ENCODE peak calls at places on chromosomes 1 and 21, in six cellular contexts. X is ovary, E is esophagus squamous epithelium, M is prostate gland, Z is uterus, G is lung. U is an unnamed sample. For H3K36me3, the result is how much of the 10 kb centered on the place peaks cover.

GRCh38 chr21:32717851-32718316 is 9.9 kb downstream of the SYNJ1 start:
- DNase-seq in G (no peak), E (no peak), Z (no peak), M (no peak), X (no peak), U (no peak)

GRCh38 chr1:116374340-116375164 is 1.5 kb downstream of the ATP1A1 start:
- DNase-seq in M (peak), E (no peak), Z (no peak), G (no peak), X (no peak), U (no peak)

GRCh38 chr1:211174375-211174774 is 40.4 kb upstream of the KCNH1 start:
- DNase-seq in X (no peak), G (no peak), M (no peak), Z (no peak), E (no peak), U (no peak)

GRCh38 chr1:28313710-28314510 is 14.9 kb upstream of the MED18 start:
- DNase-seq in M (no peak), Z (no peak), X (no peak), G (peak), E (no peak), U (peak)

GRCh38 chr1:53249706-53250105 is 11.4 kb upstream of the MAGOH start:
- DNase-seq in G (no peak), X (no peak), M (no peak), E (no peak), Z (no peak), U (no peak)

GRCh38 chr1:43284065-43284464 is 1.3 kb downstream of the C1orf210 start:
- DNase-seq in X (no peak), M (no peak), Z (no peak), E (no peak), G (no peak), U (no peak)

GRCh38 chr1:215607412-215607811 is 40.3 kb downstream of the KCTD3 start:
- DNase-seq in G (no peak), E (no peak), Z (no peak), M (no peak), X (no peak), U (no peak)

GRCh38 chr1:3440282-3440681 is 14.2 kb upstream of the ARHGEF16 start:
- DNase-seq in M (no peak), E (no peak), Z (no peak), G (no peak), X (no peak), U (no peak)

GRCh38 chr1:15311886-15312285 is 64.9 kb downstream of the FHAD1 start:
- DNase-seq in E (no peak), M (no peak), Z (no peak), X (no peak), G (no peak), U (peak)

GRCh38 chr1:94336991-94337390 is 81.2 kb upstream of the ABCD3 start:
- DNase-seq in G (no peak), X (no peak), M (no peak), E (no peak), Z (no peak), U (no peak)

GRCh38 chr1:39047374-39048229 is 21.5 kb downstream of the NDUFS5 start:
- DNase-seq in E (no peak), X (no peak), M (no peak), Z (peak), G (peak), U (peak)

GRCh38 chr21:31132574-31133242 is 94.4 kb upstream of the KRTAP19-8 start:
- DNase-seq in Z (no peak), E (no peak), G (no peak), M (no peak), X (no peak), U (peak)

GRCh38 chr1:227225715-227226346 is 92.5 kb downstream of the CDC42BPA start:
- DNase-seq in G (no peak), X (no peak), Z (no peak), M (no peak), E (no peak), U (peak)

GRCh38 chr1:186212574-186213224 is 162.4 kb downstream of the TPR start:
- DNase-seq in G (peak), X (no peak), M (peak), Z (no peak), E (no peak), U (peak)

GRCh38 chr21:34889287-34889536 is 159.9 kb downstream of the RUNX1 start:
- DNase-seq in X (peak), Z (peak), M (peak), E (no peak), G (peak), U (peak)

GRCh38 chr1:225811622-225812487 is 1.9 kb downstream of the EPHX1 start:
- DNase-seq in M (no peak), G (no peak), X (peak), E (no peak), Z (no peak), U (no peak)

GRCh38 chr1:3292051-3292722 is 162.3 kb upstream of the ARHGEF16 start:
- DNase-seq in M (no peak), E (no peak), X (no peak), Z (no peak), G (peak), U (no peak)

GRCh38 chr1:205714190-205714905 is 34.0 kb upstream of the SLC45A3 start:
- DNase-seq in Z (no peak), E (no peak), X (no peak), G (no peak), M (peak), U (no peak)

GRCh38 chr1:33459766-33460543 is 12.5 kb upstream of the ZSCAN20 start:
- DNase-seq in X (no peak), M (no peak), Z (no peak), G (no peak), E (no peak), U (peak)

GRCh38 chr1:54996869-54997710 is 1.6 kb upstream of the BSND start:
- DNase-seq in M (no peak), Z (no peak), G (no peak), E (no peak), X (no peak), U (no peak)

GRCh38 chr21:31254131-31254530 is 89.9 kb downstream of the TIAM1 start:
- DNase-seq in G (no peak), E (no peak), Z (no peak), X (no peak), M (no peak), U (no peak)

GRCh38 chr1:194233069-194233468 is 1046.7 kb upstream of the B3GALT2 start:
- DNase-seq in E (no peak), Z (no peak), X (no peak), M (no peak), G (no peak), U (peak)

GRCh38 chr1:116404699-116405098 is 31.7 kb downstream of the ATP1A1 start:
- DNase-seq in Z (no peak), M (no peak), X (no peak), E (no peak), G (no peak), U (no peak)

GRCh38 chr1:230083746-230084407 is 16.8 kb downstream of the GALNT2 start:
- DNase-seq in X (no peak), G (no peak), Z (no peak), E (no peak), M (no peak), U (no peak)

GRCh38 chr1:177569476-177569875 is 398.7 kb downstream of the BRINP2 start:
- DNase-seq in E (no peak), G (no peak), Z (no peak), X (no peak), M (no peak), U (peak)

GRCh38 chr1:80155371-80155770 is 1148.8 kb upstream of the ADGRL4 start:
- DNase-seq in X (no peak), M (no peak), Z (no peak), E (no peak), G (no peak), U (no peak)
- TF ChIP-seq CTCF in X (no peak), M (no peak), Z (no peak), E (no peak), G (no peak), U (peak)

GRCh38 chr1:37825508-37825907 is 17.5 kb upstream of the YRDC start:
- DNase-seq in Z (no peak), X (no peak), G (no peak), M (no peak), E (no peak), U (no peak)

GRCh38 chr1:37828410-37829074 is 20.5 kb upstream of the YRDC start:
- DNase-seq in M (no peak), X (no peak), E (no peak), G (no peak), Z (no peak), U (no peak)

GRCh38 chr1:37817481-37817880 is 9.5 kb upstream of the YRDC start:
- DNase-seq in G (no peak), X (no peak), E (no peak), Z (no peak), M (no peak), U (no peak)

GRCh38 chr1:37824001-37824400 is 16.0 kb upstream of the YRDC start:
- DNase-seq in G (no peak), Z (no peak), X (no peak), E (no peak), M (no peak), U (no peak)

DNA sequence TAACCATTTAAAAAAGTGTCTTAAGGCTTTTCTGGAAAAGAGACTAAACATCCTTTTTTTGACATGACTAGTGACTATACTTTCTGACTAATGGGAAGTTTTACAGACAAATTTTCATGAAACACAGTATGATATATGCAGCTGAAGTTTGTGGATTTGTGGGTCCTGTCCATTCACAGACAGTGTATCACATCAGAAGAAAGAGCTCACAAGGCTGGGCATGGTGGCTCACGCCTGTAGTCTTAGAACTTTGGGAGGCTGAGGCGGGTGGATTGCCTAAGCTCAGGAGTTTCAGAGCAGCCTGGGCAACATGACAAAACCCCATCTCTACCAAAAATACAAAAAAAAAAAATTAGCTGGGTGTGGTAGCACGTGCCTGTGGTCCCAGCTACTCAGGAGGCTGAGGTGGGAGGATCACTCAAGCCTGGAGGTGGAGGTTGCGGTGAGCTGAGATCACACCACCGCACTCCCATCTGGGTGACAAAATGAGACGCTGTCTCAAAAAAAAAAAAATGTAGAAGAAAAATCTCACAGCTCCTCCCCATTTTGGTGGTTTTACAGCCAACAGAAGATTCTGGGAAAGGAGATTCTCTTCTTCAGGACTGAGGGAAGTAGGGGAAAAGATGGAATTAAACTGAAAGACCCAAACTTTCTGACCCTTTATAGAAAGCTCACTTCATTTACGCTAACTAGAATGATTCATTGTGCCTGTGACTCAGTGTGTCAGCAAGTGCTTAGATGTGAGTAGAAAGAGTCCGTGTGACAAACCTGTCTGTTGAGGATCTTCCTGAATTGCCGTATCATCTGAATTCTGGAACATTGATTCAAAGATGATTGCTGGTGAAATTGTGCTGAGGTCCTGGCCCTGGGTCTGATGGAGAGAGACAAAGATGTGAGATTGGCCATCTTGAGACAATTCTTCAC is 15.2 kb upstream of the YRDC start:
- DNase-seq in Z (no peak), X (no peak), E (no peak), G (no peak), M (no peak), U (peak)
- H3K36me3 ChIP-seq in Z (under half), X (under half), E (half or more), G (under half), M (under half), U (under half)

DNA sequence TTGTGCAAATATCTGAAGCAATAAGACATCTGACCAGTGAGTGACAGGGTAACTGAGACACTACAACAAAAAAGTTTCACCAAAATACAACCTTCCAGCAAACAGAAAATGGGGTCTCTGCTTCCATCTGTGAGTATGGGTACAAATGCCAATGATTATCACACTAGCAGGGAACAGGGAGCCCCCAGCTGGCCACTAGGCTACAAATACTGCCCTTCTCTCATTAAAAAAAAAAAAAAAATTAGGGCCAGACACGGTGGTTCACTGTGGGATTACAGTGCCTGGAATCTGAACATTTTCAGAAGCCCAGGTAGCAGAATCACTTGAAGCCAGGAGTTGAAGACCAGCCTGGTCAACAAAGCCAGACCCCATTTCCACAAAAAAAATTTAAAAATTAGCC is 48.4 kb upstream of the EDARADD start:
- DNase-seq in Z (no peak), G (no peak), M (no peak), E (no peak), X (no peak), U (peak)
- TF ChIP-seq CTCF in Z (no peak), G (no peak), M (no peak), E (no peak), X (no peak), U (peak)

DNA sequence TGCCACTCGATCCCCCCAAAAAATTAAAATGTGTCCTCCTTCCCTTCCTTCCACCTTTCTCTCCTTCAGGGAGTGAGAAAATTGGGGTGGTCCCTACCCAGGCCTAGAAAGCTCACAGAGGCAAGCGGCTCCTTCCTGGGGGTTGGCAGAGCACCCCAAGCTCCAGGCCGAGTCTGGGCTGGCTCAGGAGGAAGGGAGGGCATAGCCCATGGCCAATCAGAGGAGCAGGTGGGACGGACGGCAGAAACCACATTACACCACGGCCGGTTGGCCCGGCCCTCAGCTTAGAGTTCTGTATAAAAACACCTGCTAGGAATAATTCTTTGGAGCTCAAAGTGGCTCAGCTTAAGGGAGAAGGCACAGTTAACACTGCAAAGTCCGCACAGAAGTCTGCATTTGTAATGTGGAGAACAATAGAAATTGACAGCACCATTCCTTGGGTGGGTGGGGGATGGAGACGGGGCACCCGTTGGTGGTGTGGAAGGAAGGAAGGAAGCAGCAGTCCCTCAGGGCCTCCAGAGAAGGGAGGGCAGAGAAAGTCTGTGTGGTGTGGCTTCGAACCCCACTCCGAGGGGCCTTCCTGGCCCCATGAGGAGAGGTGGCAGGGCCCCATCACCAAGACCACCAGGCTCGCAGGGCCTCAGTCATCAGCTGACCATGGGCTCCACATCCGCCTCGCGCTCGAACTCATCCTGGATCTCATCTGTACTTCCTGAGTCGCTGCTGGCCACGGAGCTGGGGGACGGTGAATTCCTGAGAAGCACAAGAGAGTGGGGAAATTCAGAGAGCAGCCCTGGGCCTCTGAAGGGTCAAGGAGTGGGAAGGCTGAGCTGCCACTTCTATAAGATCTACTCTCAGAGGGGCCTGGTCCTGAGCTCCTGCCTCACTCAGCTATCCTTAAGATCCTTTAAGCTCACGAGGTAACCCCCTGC is 5.8 kb upstream of the ALDH4A1 start:
- DNase-seq in X (no peak), Z (no peak), M (no peak), G (no peak), E (no peak), U (no peak)
- H3K36me3 ChIP-seq in X (under half), Z (under half), M (under half), G (under half), E (half or more), U (under half)

GRCh38 chr1:40197656-40198055 is 36.5 kb downstream of the RLF start:
- DNase-seq in M (no peak), E (no peak), Z (no peak), G (no peak), X (no peak), U (no peak)
- TF ChIP-seq CTCF in M (no peak), E (no peak), Z (no peak), G (no peak), X (no peak), U (peak)

DNA sequence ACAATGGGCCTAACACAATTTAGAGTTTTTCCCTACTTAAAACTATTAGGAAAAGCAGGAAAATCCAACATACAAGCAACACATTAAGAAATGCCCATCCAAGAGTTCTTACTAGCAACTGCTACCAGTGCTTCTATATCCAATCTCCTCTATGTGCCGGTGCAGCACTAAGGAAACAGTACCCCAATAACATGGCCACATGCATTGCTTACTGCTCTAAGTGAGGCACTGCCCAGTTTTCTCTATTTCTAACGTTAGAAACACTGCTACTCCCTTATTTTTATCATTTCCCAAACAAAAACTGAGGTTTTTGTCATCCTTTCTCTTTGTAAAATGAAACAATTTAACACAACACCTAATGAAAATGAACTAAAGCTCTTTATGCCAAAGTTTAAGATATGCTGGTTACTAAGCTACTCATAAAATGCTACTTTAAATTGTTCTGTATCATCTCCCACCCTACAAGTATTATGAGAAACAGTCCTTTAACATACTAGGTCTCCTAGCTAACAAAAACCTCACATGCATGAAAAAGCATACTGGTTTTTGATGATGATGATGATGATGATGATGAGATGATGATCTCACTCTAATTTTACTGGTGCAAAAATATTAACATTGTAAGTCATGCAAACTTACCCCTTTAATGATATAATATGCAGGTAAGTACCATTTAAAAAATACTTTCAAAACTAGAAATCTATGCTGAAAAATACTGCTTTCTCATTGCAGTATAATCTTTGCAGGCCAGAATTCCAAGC is 90.7 kb upstream of the TTC39A start:
- DNase-seq in E (no peak), G (no peak), X (no peak), M (no peak), Z (no peak), U (no peak)
- H3K36me3 ChIP-seq in E (half or more), G (under half), X (under half), M (under half), Z (under half), U (under half)

GRCh38 chr21:39175665-39176064 is 7.6 kb downstream of the PSMG1 start:
- DNase-seq in Z (no peak), X (no peak), M (no peak), E (no peak), G (no peak), U (no peak)

GRCh38 chr21:39169906-39170305 is 13.3 kb downstream of the PSMG1 start:
- DNase-seq in Z (no peak), E (no peak), X (no peak), M (no peak), G (no peak), U (no peak)

GRCh38 chr21:39176312-39176711 is 6.9 kb downstream of the PSMG1 start:
- DNase-seq in E (no peak), M (no peak), Z (no peak), G (no peak), X (no peak), U (no peak)

GRCh38 chr21:39173999-39174398 is 9.3 kb downstream of the PSMG1 start:
- DNase-seq in M (no peak), Z (no peak), E (no peak), X (no peak), G (no peak), U (no peak)

DNA sequence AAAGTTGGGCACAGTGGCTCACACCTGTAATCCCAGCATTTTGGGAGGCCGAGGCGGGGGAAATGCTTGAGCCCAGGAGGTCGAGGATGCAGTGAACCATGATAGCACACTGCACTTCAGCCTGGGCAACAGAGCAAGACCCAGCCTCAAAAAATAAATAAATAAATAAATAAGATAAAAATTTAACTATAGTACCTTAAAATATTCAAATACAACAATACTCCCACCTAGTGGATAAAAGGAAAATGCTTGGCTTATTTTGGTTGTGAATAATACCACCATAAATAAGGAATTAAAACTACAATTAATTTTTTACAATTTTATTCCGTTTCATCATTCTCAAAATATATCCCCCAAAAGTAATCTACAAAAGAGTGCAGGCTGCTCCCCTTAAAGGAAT is 8.1 kb downstream of the PSMG1 start:
- DNase-seq in G (no peak), M (no peak), E (no peak), Z (no peak), X (no peak), U (no peak)
- TF ChIP-seq CTCF in G (no peak), M (peak), E (peak), Z (peak), X (no peak), U (peak)

GRCh38 chr1:156551066-156551643 is 21.2 kb downstream of the IQGAP3 start:
- DNase-seq in Z (no peak), X (no peak), M (no peak), E (no peak), G (no peak), U (no peak)
- H3K36me3 ChIP-seq in Z (under half), X (under half), M (under half), E (under half), G (under half), U (under half)

GRCh38 chr1:6237093-6237492 is 1.3 kb upstream of the ICMT start:
- DNase-seq in M (no peak), E (no peak), G (no peak), X (no peak), Z (no peak), U (no peak)
- TF ChIP-seq CTCF in M (no peak), E (no peak), G (no peak), X (no peak), Z (no peak), U (no peak)